ENCODE peak calls at places on chromosomes 16 and 17, in six cellular contexts. P, Q, A, C, Y and R are unnamed samples.

GRCh38 chr17:13508916-13509315 is 92.8 kb downstream of the HS3ST3A1 start:
- DNase-seq in P (no peak), Q (no peak), A (no peak), C (no peak), Y (no peak), R (no peak)

GRCh38 chr16:50674831-50675230 is 6.3 kb downstream of the SNX20 start:
- DNase-seq in P (no peak), Q (peak; percentile 32), A (no peak), C (no peak), Y (no peak), R (no peak)

GRCh38 chr16:83653785-83654184 is 154.0 kb upstream of the HSBP1 start:
- DNase-seq in P (no peak), Q (no peak), A (no peak), C (no peak), Y (peak; percentile 38), R (no peak)

GRCh38 chr16:46908540-46909372 is 24.6 kb downstream of the GPT2 start:
- DNase-seq in P (no peak), Q (no peak), A (peak; percentile 81), C (no peak), Y (peak; percentile 61), R (no peak)

GRCh38 chr17:10087333-10087732 is 111.1 kb downstream of the GAS7 start:
- DNase-seq in P (no peak), Q (no peak), A (no peak), C (no peak), Y (no peak), R (no peak)

GRCh38 chr16:57091990-57092785 is at the start of gene CPNE2:
- DNase-seq in P (peak; percentile 72), Q (peak; percentile 76), A (peak; percentile 72), C (no peak), Y (peak; percentile 34), R (no peak)

GRCh38 chr16:50372611-50373344 is 4.0 kb upstream of the BRD7 start:
- DNase-seq in P (peak; percentile 53), Q (no peak), A (no peak), C (no peak), Y (peak; percentile 61), R (no peak)

GRCh38 chr16:31700200-31700529 is 172.5 kb downstream of the AHSP start:
- DNase-seq in P (no peak), Q (no peak), A (no peak), C (no peak), Y (no peak), R (no peak)

GRCh38 chr16:87490091-87490798 is 2.6 kb downstream of the ZCCHC14 start:
- DNase-seq in P (no peak), Q (no peak), A (no peak), C (no peak), Y (no peak), R (no peak)

GRCh38 chr16:69055003-69055402 is 50.5 kb upstream of the HAS3 start:
- DNase-seq in P (no peak), Q (no peak), A (no peak), C (no peak), Y (peak; percentile 80), R (no peak)

GRCh38 chr17:19773534-19773933 is 25.4 kb upstream of the ALDH3A1 start:
- DNase-seq in P (no peak), Q (no peak), A (peak; percentile 44), C (no peak), Y (no peak), R (no peak)

GRCh38 chr17:82932146-82933005 is 92.6 kb upstream of the ZNF750 start:
- DNase-seq in P (peak; percentile 7), Q (peak; percentile 14), A (no peak), C (no peak), Y (peak; percentile 86), R (no peak)

GRCh38 chr16:1782408-1783247 is at the start of the genes NUBP2 and SPSB3:
- DNase-seq in P (peak; percentile 100), Q (peak; percentile 100), A (peak; percentile 94), C (peak; percentile 100), Y (peak; percentile 100), R (peak; percentile 99)

GRCh38 chr16:1781254-1781653 is 1.1 kb downstream of the SPSB3 start:
- DNase-seq in P (no peak), Q (no peak), A (no peak), C (no peak), Y (no peak), R (no peak)

GRCh38 chr16:1779741-1780676 is 2.4 kb downstream of the SPSB3 start:
- DNase-seq in P (no peak), Q (no peak), A (no peak), C (no peak), Y (no peak), R (no peak)

GRCh38 chr16:1780677-1781072 is 1.7 kb downstream of the SPSB3 start:
- DNase-seq in P (no peak), Q (no peak), A (no peak), C (no peak), Y (no peak), R (no peak)

DNA sequence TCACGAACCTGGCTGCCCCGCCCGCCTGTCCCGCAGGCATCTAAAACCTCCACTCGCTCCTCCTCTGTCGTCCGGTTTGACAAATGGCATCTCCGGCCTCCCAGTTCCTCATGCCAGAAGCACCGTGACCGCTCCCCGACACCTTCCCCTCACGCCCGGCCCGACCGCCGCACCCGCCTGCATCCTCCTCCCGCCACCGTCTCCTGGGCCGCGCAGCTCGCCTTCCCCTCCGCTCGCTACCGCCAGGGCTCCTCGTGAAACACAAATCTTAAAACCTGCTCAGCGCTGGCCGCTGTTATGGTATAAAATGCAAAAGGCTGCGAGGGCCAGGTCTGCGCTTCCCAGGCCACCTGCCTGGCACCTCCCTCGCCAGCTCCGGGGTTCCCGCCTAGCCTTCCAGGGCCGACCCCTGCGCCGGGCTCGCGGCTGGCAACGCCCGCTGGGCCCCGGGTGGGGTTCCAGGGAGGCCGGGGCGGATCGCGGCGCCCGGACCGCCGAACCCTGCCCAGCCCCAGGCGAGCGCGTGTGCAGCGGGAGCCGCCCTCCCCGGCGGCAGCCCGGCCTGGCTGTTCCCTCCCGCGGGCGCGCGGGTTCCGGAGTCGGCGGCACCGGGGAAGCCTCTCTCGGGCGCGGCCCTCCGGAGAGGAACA is 488 bp downstream of the SPSB3 start:
- DNase-seq in P (no peak), Q (no peak), A (peak; percentile 56), C (no peak), Y (peak; percentile 6), R (no peak)
- TF ChIP-seq CTCF in P (peak; percentile 17), Q (no peak), A (no peak), C (no peak), Y (peak; percentile 5), R (peak; percentile 17)

GRCh38 chr17:49967205-49967604 is 1.8 kb upstream of the DLX4 start:
- DNase-seq in P (no peak), Q (no peak), A (no peak), C (no peak), Y (no peak), R (no peak)

GRCh38 chr17:49969134-49969759 is at the start of gene DLX4:
- DNase-seq in P (no peak), Q (no peak), A (peak; percentile 81), C (no peak), Y (no peak), R (no peak)

GRCh38 chr17:49966767-49967166 is 2.2 kb upstream of the DLX4 start:
- DNase-seq in P (no peak), Q (no peak), A (no peak), C (no peak), Y (no peak), R (no peak)

GRCh38 chr17:49968380-49969133 is 433 bp upstream of the DLX4 start:
- DNase-seq in P (peak; percentile 46), Q (peak; percentile 87), A (peak; percentile 96), C (no peak), Y (peak; percentile 39), R (no peak)

GRCh38 chr17:49967621-49968379 is 1.2 kb upstream of the DLX4 start:
- DNase-seq in P (no peak), Q (no peak), A (no peak), C (no peak), Y (no peak), R (no peak)
- H3K27me3 ChIP-seq in P (peaks cover 100% of the 10 kb centered on the region), Q (peaks cover 95% of the 10 kb centered on the region), A (peaks cover 97% of the 10 kb centered on the region), C (peaks cover 26% of the 10 kb centered on the region), Y (peaks cover 98% of the 10 kb centered on the region), R (peaks cover 100% of the 10 kb centered on the region)

GRCh38 chr16:29700253-29700987 is 21.4 kb downstream of the QPRT start:
- DNase-seq in P (peak; percentile 75), Q (peak; percentile 84), A (peak; percentile 84), C (no peak), Y (peak; percentile 87), R (no peak)
- H3K27ac ChIP-seq in P (no peak overlapping the region), Q (no peak overlapping the region), A (no peak overlapping the region), C (no peak overlapping the region), Y (no peak overlapping the region), R (no peak overlapping the region)

GRCh38 chr16:4517812-4518211 is 20.8 kb downstream of the CDIP1 start:
- DNase-seq in P (no peak), Q (no peak), A (peak; percentile 79), C (no peak), Y (peak; percentile 46), R (no peak)
- TF ChIP-seq CTCF in P (peak; percentile 64), Q (peak; percentile 50), A (peak; percentile 97), C (peak; percentile 68), Y (peak; percentile 65), R (peak; percentile 61)

GRCh38 chr16:426115-426905 is 861 bp downstream of the RAB11FIP3 start:
- DNase-seq in P (no peak), Q (no peak), A (peak; percentile 63), C (no peak), Y (no peak), R (no peak)
- H3K27me3 ChIP-seq in P (no peaks in the 10 kb centered on the region), Q (no peaks in the 10 kb centered on the region), A (peaks cover 33% of the 10 kb centered on the region), C (peaks cover 3% of the 10 kb centered on the region), Y (no peaks in the 10 kb centered on the region), R (no peaks in the 10 kb centered on the region)